ENCODE peak calls at places on chromosome 3, in ten cellular contexts. Q, U, T, S, F, X, M, P, H and N are unnamed samples.
A peak's percentile ranks its signal among the peaks of the same experiment; 100 is the strongest.

GRCh38 chr3:146189519-146190173 is 28.7 kb upstream of the PLOD2 start:
- DNase-seq in H (peak; percentile 22), P (no peak), F (peak; percentile 49), Q (peak; percentile 63), X (no peak), S (no peak), U (peak; percentile 58), T (peak; percentile 35), M (peak; percentile 70), N (peak; percentile 4)

GRCh38 chr3:190972840-190973270 is 110.4 kb upstream of the GMNC start:
- DNase-seq in F (no peak), Q (no peak), U (no peak), M (peak; percentile 71), H (no peak), T (no peak), P (no peak), S (no peak), X (no peak), N (no peak)

GRCh38 chr3:33590541-33590940 is 127.5 kb downstream of the CLASP2 start:
- DNase-seq in S (no peak), P (no peak), H (no peak), F (no peak), Q (no peak), T (no peak), U (no peak), M (no peak), X (no peak), N (no peak)

GRCh38 chr3:40908612-40909011 is 290.7 kb upstream of the CTNNB1 start:
- DNase-seq in M (no peak), F (no peak), P (no peak), U (no peak), S (no peak), X (no peak), H (no peak), T (no peak), Q (no peak), N (no peak)

GRCh38 chr3:141368925-141369794 is 856 bp downstream of the ZBTB38 start:
- DNase-seq in X (no peak), T (no peak), H (no peak), F (no peak), U (no peak), Q (no peak), S (no peak), M (peak; percentile 95), P (no peak), N (no peak)

GRCh38 chr3:182979719-182980191 is 583 bp downstream of the DCUN1D1 start:
- DNase-seq in Q (peak; percentile 68), H (peak; percentile 64), X (no peak), U (no peak), T (peak; percentile 56), M (no peak), S (no peak), P (peak; percentile 27), F (no peak), N (peak; percentile 48)

GRCh38 chr3:50179710-50180109 is 11.7 kb upstream of the GNAT1 start:
- DNase-seq in T (no peak), Q (no peak), H (no peak), S (no peak), F (no peak), X (no peak), U (no peak), M (no peak), P (no peak), N (no peak)

GRCh38 chr3:128083980-128084674 is 31.9 kb downstream of the SEC61A1 start:
- DNase-seq in U (peak; percentile 56), F (no peak), X (no peak), T (no peak), M (peak; percentile 74), H (no peak), S (no peak), P (peak; percentile 24), Q (no peak), N (no peak)

GRCh38 chr3:177995006-177995732 is 541.1 kb upstream of the KCNMB2 start:
- DNase-seq in H (no peak), S (no peak), T (no peak), F (no peak), Q (no peak), P (no peak), M (peak; percentile 42), U (no peak), X (no peak), N (no peak)

GRCh38 chr3:172624999-172625398 is 85.9 kb downstream of the NCEH1 start:
- DNase-seq in T (no peak), F (no peak), S (no peak), X (no peak), P (no peak), M (no peak), Q (no peak), U (no peak), H (no peak), N (no peak)

GRCh38 chr3:183555541-183556081 is at the start of gene KLHL6:
- DNase-seq in T (peak; percentile 80), H (no peak), F (peak; percentile 83), U (no peak), P (no peak), X (peak; percentile 40), S (peak; percentile 64), Q (no peak), M (no peak), N (peak; percentile 89)

GRCh38 chr3:170055209-170055608 is 17.4 kb downstream of the GPR160 start:
- DNase-seq in P (no peak), F (peak; percentile 67), S (peak; percentile 63), T (no peak), U (peak; percentile 21), X (no peak), M (peak; percentile 44), Q (no peak), H (no peak), N (peak; percentile 51)

DNA sequence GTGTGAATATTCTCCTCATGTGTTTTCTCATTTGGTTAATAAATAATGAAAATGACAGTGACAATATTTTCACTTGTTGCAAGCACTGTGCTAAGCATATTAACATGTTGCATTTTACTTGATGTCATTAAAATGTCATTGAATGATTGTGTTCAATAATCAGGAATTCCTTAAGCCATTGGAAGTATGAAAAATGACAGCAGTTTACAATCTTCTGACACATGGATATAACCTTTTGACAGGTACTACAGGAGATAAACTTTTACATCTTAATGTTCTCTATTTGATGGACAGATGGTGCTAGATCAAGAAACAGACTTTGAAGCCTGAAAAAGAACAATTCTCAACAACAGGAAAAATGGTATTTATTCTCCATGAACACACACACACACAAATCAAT is 1138.3 kb downstream of the ROBO2 start:
- DNase-seq in M (no peak), P (no peak), Q (no peak), H (no peak), U (no peak), X (no peak), S (no peak), F (no peak), T (no peak), N (no peak)
- TF ChIP-seq CTCF in M (no peak), P (no peak), Q (no peak), H (no peak), U (no peak), X (no peak), S (no peak), F (no peak), T (no peak), N (no peak)

GRCh38 chr3:83968386-83968785 is 990.4 kb upstream of the CADM2 start:
- DNase-seq in U (no peak), H (no peak), P (no peak), F (no peak), X (no peak), T (no peak), S (no peak), Q (no peak), M (no peak), N (no peak)
- TF ChIP-seq CTCF in U (no peak), H (no peak), P (no peak), F (no peak), X (no peak), T (no peak), S (no peak), Q (no peak), M (no peak), N (no peak)

DNA sequence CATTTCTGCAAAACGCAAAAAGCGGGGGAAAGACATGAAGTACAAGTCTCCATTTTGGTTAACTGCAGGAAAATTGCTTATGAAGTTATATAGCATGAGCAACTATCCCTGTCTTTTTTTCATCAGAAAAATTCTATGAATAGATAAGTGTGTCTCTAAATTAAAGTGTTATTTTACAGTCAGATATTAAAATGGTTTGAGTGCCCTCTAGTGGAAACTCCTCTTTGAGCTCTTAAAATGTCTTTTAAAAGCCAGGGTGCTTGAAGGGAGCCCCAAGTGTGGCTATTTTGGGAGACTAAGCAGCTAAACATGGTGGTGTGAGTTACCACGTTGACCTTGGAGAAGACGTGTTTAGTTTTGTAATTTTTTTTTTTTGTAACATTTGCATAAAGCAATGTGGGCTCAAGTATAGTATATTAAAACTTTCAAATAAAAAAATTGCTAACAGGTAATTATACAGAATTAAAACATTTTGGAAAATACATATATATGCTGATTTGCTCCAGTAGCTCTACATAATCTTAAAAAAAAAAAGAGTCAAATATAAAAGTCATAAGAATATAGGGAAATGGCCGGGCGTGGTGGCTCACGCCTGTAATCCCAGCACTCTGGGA is 77.2 kb downstream of the PPP2R3A start:
- DNase-seq in M (peak; percentile 74), P (no peak), S (no peak), X (no peak), F (peak; percentile 51), Q (no peak), T (no peak), H (no peak), U (peak; percentile 63), N (no peak)
- TF ChIP-seq CTCF in M (peak; percentile 60), P (peak; percentile 36), S (peak; percentile 57), X (peak; percentile 40), F (peak; percentile 49), Q (peak; percentile 38), T (peak; percentile 47), H (peak; percentile 52), U (peak; percentile 74), N (peak; percentile 78)

GRCh38 chr3:81302045-81302444 is 459.4 kb downstream of the GBE1 start:
- DNase-seq in M (peak; percentile 59), F (peak; percentile 64), H (peak; percentile 49), Q (no peak), X (peak; percentile 29), P (no peak), S (no peak), U (peak; percentile 58), T (peak; percentile 30), N (peak; percentile 30)
- TF ChIP-seq CTCF in M (peak; percentile 78), F (peak; percentile 69), H (peak; percentile 62), Q (peak; percentile 40), X (peak; percentile 49), P (no peak), S (peak; percentile 63), U (peak; percentile 81), T (peak; percentile 73), N (peak; percentile 60)

DNA sequence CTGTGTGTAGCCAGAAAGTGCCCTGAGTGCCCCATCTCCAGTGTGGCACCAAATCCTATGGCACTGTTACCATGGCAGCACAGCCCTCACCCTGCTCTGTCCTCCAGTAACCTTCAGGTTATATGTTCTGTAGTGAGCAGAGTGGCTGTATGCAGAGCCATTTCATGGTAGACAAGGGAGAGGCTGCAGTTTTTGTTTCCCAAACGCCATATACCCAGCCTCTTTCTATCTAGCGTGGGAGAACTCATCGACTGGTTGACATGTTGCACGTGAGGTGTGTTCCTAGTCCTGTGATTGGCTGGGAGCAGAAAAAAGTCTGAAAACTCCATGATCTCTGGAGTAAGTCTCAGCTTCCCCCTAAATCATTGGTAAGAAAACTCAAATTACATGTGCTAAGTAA is 2.0 kb downstream of the SIDT1 start:
- DNase-seq in S (no peak), X (no peak), F (peak; percentile 43), H (no peak), T (no peak), Q (no peak), U (no peak), M (no peak), P (no peak), N (peak; percentile 57)
- TF ChIP-seq CTCF in S (no peak), X (no peak), F (no peak), H (no peak), T (no peak), Q (no peak), U (no peak), M (no peak), P (no peak), N (no peak)